ENCODE peak calls at places on chromosomes 13 and 19, in nine cellular contexts. D is prostate gland; Q is BJ; K is naive B cell; C is stimulated activated CD8-positive, alpha-beta memory T cell treated with anti-CD3 and anti-CD28 coated beads, Interleukin-15, amount 100 ng/mL, for 24 hours; X is activated T-helper 2 cell treated with anti-CD3 and anti-CD28 coated beads, Interferon-gamma antibody, Interleukin-2, Interleukin-4, amounts not matched to agents 10 μg/mL and 5 μg/mL and 100 μg/mL, durations not matched to agents 14 hours and 24 hours and 36 hours; B is H7; H is GM20000; E is foreskin keratinocyte. U is an unnamed sample.

GRCh38 chr19:44708940-44709339 is 10.0 kb downstream of the CEACAM16 start:
- DNase-seq in Q (no peak), H (no peak), X (no peak), B (no peak), K (no peak), D (no peak), E (no peak), C (no peak), U (no peak)

GRCh38 chr13:78238911-78239310 is 320.3 kb upstream of the EDNRB start:
- DNase-seq in E (peak), C (no peak), B (no peak), D (no peak), H (no peak), K (no peak), Q (no peak), X (no peak), U (no peak)

GRCh38 chr19:14450168-14450874 is 17.2 kb downstream of the PKN1 start:
- DNase-seq in D (no peak), H (peak), K (no peak), B (peak), Q (no peak), X (peak), C (peak), E (no peak), U (peak)

GRCh38 chr19:15210323-15210774 is 9.6 kb upstream of the NOTCH3 start:
- DNase-seq in B (no peak), C (no peak), H (no peak), D (no peak), E (no peak), K (no peak), X (no peak), Q (no peak), U (no peak)

GRCh38 chr19:35715981-35716734 is 1.6 kb upstream of the KMT2B start:
- DNase-seq in E (no peak), C (no peak), H (no peak), D (peak), Q (no peak), K (no peak), X (no peak), B (peak), U (no peak)

GRCh38 chr19:43605875-43606568 is 5.9 kb upstream of the SRRM5 start:
- DNase-seq in H (no peak), E (no peak), X (no peak), K (no peak), Q (no peak), C (no peak), D (no peak), B (no peak), U (no peak)

GRCh38 chr19:58001895-58002369 is 688 bp downstream of the ZNF606 start:
- DNase-seq in H (peak), E (no peak), C (no peak), D (no peak), X (no peak), K (no peak), B (no peak), Q (no peak), U (no peak)

GRCh38 chr19:12937243-12938053 is 961 bp upstream of the CALR start:
- DNase-seq in E (no peak), H (peak), B (peak), X (no peak), C (no peak), D (no peak), Q (no peak), K (no peak), U (no peak)

GRCh38 chr19:52742516-52742915 is 7.7 kb upstream of the ZNF611 start:
- DNase-seq in B (no peak), C (no peak), H (no peak), X (no peak), K (no peak), D (no peak), E (no peak), Q (no peak), U (no peak)

GRCh38 chr13:50969691-50970090 is 60.1 kb downstream of the RNASEH2B start:
- DNase-seq in K (no peak), D (no peak), C (no peak), Q (no peak), X (no peak), H (no peak), E (peak), B (peak), U (no peak)

GRCh38 chr13:33721719-33722118 is 96.2 kb upstream of the RFC3 start:
- DNase-seq in E (peak), X (no peak), B (no peak), H (no peak), K (no peak), D (no peak), C (no peak), Q (peak), U (no peak)